ENCODE peak calls at places on chromosomes 7 and 10, in five cellular contexts. One of them, this sample, is unnamed.

GRCh38 chr7:17769918-17770317 is 170.4 kb downstream of the SNX13 start:
- DNase-seq in HCT116: peak
- DNase-seq in K562: peak
- DNase-seq in HepG2: peak
- DNase-seq in GM12878: no peak
- DNase-seq in this sample: peak

GRCh38 chr7:130566168-130566897 is 74.4 kb downstream of the MEST start:
- DNase-seq in HCT116: no peak
- DNase-seq in K562: no peak
- DNase-seq in HepG2: no peak
- DNase-seq in GM12878: no peak
- DNase-seq in this sample: no peak

GRCh38 chr7:47636111-47636692 is 54.3 kb upstream of the TNS3 start:
- DNase-seq in HCT116: no peak
- DNase-seq in K562: no peak
- DNase-seq in HepG2: peak
- DNase-seq in GM12878: no peak
- DNase-seq in this sample: no peak

GRCh38 chr7:114243646-114244045 is 171.0 kb upstream of the FOXP2 start:
- DNase-seq in HCT116: no peak
- DNase-seq in K562: no peak
- DNase-seq in HepG2: no peak
- DNase-seq in GM12878: no peak
- DNase-seq in this sample: no peak

GRCh38 chr10:79159785-79160184 is 91.0 kb downstream of the ZMIZ1 start:
- DNase-seq in HCT116: no peak
- DNase-seq in K562: no peak
- DNase-seq in HepG2: no peak
- DNase-seq in GM12878: no peak
- DNase-seq in this sample: no peak

GRCh38 chr7:107592361-107593024 is 12.4 kb downstream of the BCAP29 start:
- DNase-seq in HCT116: no peak
- DNase-seq in K562: no peak
- DNase-seq in HepG2: no peak
- DNase-seq in GM12878: no peak
- DNase-seq in this sample: no peak

GRCh38 chr7:116522247-116522646 is 2.6 kb upstream of the CAV1 start:
- DNase-seq in HCT116: peak
- DNase-seq in K562: no peak
- DNase-seq in HepG2: peak
- DNase-seq in GM12878: no peak
- DNase-seq in this sample: no peak

GRCh38 chr10:98919899-98920298 is 315.8 kb downstream of the HPSE2 start:
- DNase-seq in HCT116: no peak
- DNase-seq in K562: peak
- DNase-seq in HepG2: no peak
- DNase-seq in GM12878: no peak
- DNase-seq in this sample: no peak

GRCh38 chr7:40640566-40640965 is 505.8 kb downstream of the SUGCT start:
- DNase-seq in HCT116: no peak
- DNase-seq in K562: no peak
- DNase-seq in HepG2: no peak
- DNase-seq in GM12878: no peak
- DNase-seq in this sample: no peak

GRCh38 chr10:131824371-131825149 is 76.2 kb upstream of the PPP2R2D start:
- DNase-seq in HCT116: no peak
- DNase-seq in K562: no peak
- DNase-seq in HepG2: no peak
- DNase-seq in GM12878: no peak
- DNase-seq in this sample: no peak

GRCh38 chr7:24888653-24889052 is 91.3 kb downstream of the OSBPL3 start:
- DNase-seq in HCT116: no peak
- DNase-seq in K562: no peak
- DNase-seq in HepG2: no peak
- DNase-seq in GM12878: no peak
- DNase-seq in this sample: no peak

GRCh38 chr10:104391150-104391968 is 37.7 kb downstream of the CFAP58 start:
- DNase-seq in HCT116: peak
- DNase-seq in K562: peak
- DNase-seq in HepG2: peak
- DNase-seq in GM12878: no peak
- DNase-seq in this sample: no peak

GRCh38 chr7:20408467-20408826 is 77.7 kb downstream of the ITGB8 start:
- DNase-seq in HCT116: no peak
- DNase-seq in K562: no peak
- DNase-seq in HepG2: no peak
- DNase-seq in GM12878: no peak
- DNase-seq in this sample: no peak

GRCh38 chr10:36393800-36394199 is 731.6 kb upstream of the ANKRD30A start:
- DNase-seq in HCT116: no peak
- DNase-seq in K562: no peak
- DNase-seq in HepG2: no peak
- DNase-seq in GM12878: no peak
- DNase-seq in this sample: no peak

GRCh38 chr10:43204943-43205671 is 61.8 kb downstream of the RASGEF1A start:
- DNase-seq in HCT116: peak
- DNase-seq in K562: peak
- DNase-seq in HepG2: peak
- DNase-seq in GM12878: peak
- DNase-seq in this sample: no peak

GRCh38 chr10:60281792-60282353 is 107.8 kb downstream of the ANK3 start:
- DNase-seq in HCT116: no peak
- DNase-seq in K562: no peak
- DNase-seq in HepG2: no peak
- DNase-seq in GM12878: no peak
- DNase-seq in this sample: no peak

GRCh38 chr10:60281331-60281730 is 108.3 kb downstream of the ANK3 start:
- DNase-seq in HCT116: no peak
- DNase-seq in K562: no peak
- DNase-seq in HepG2: no peak
- DNase-seq in GM12878: no peak
- DNase-seq in this sample: no peak

GRCh38 chr10:60283397-60283796 is 106.3 kb downstream of the ANK3 start:
- DNase-seq in HCT116: no peak
- DNase-seq in K562: no peak
- DNase-seq in HepG2: no peak
- DNase-seq in GM12878: no peak
- DNase-seq in this sample: no peak

GRCh38 chr10:60280475-60280874 is 109.2 kb downstream of the ANK3 start:
- DNase-seq in HCT116: no peak
- DNase-seq in K562: no peak
- DNase-seq in HepG2: no peak
- DNase-seq in GM12878: no peak
- DNase-seq in this sample: no peak

GRCh38 chr10:60282771-60283353 is 106.8 kb downstream of the ANK3 start:
- DNase-seq in HCT116: no peak
- DNase-seq in K562: no peak
- DNase-seq in HepG2: peak
- DNase-seq in GM12878: no peak
- DNase-seq in this sample: no peak
- TF ChIP-seq SRF in HCT116: no peak
- TF ChIP-seq SRF in K562: no peak
- TF ChIP-seq SRF in HepG2: no peak
- TF ChIP-seq SRF in GM12878: no peak
- TF ChIP-seq SRF in this sample: no peak

GRCh38 chr10:71158251-71158650 is 54.1 kb upstream of the UNC5B start:
- DNase-seq in HCT116: no peak
- DNase-seq in K562: no peak
- DNase-seq in HepG2: no peak
- DNase-seq in GM12878: no peak
- DNase-seq in this sample: no peak

GRCh38 chr10:71158902-71159301 is 53.5 kb upstream of the UNC5B start:
- DNase-seq in HCT116: no peak
- DNase-seq in K562: no peak
- DNase-seq in HepG2: no peak
- DNase-seq in GM12878: no peak
- DNase-seq in this sample: no peak

GRCh38 chr10:71157435-71157834 is 54.9 kb upstream of the UNC5B start:
- DNase-seq in HCT116: no peak
- DNase-seq in K562: no peak
- DNase-seq in HepG2: no peak
- DNase-seq in GM12878: no peak
- DNase-seq in this sample: no peak

GRCh38 chr10:71159892-71160291 is 52.5 kb upstream of the UNC5B start:
- DNase-seq in HCT116: no peak
- DNase-seq in K562: no peak
- DNase-seq in HepG2: no peak
- DNase-seq in GM12878: no peak
- DNase-seq in this sample: no peak

DNA sequence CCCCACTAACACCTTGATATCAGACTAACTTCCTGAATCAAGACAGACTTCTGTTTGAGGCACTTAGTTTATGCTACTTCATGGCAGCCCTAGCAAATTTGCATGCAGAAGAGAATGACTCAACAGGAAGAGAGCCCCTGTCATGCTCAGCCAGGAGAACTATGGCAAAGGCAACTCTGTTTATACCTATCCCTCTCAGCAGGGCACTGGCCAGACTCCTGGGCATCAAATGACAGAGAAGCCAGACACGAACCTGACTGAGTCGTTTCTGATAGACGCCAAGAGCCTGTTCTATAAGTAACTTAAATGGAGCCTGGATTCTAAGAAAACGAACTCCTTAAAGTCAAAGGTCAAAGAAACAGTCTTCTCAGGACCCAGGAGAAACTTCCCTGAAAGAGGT is 50.9 kb upstream of the UNC5B start:
- DNase-seq in HCT116: no peak
- DNase-seq in K562: no peak
- DNase-seq in HepG2: no peak
- DNase-seq in GM12878: no peak
- DNase-seq in this sample: no peak
- TF ChIP-seq SRF in HCT116: no peak
- TF ChIP-seq SRF in K562: no peak
- TF ChIP-seq SRF in HepG2: no peak
- TF ChIP-seq SRF in GM12878: no peak
- TF ChIP-seq SRF in this sample: no peak

DNA sequence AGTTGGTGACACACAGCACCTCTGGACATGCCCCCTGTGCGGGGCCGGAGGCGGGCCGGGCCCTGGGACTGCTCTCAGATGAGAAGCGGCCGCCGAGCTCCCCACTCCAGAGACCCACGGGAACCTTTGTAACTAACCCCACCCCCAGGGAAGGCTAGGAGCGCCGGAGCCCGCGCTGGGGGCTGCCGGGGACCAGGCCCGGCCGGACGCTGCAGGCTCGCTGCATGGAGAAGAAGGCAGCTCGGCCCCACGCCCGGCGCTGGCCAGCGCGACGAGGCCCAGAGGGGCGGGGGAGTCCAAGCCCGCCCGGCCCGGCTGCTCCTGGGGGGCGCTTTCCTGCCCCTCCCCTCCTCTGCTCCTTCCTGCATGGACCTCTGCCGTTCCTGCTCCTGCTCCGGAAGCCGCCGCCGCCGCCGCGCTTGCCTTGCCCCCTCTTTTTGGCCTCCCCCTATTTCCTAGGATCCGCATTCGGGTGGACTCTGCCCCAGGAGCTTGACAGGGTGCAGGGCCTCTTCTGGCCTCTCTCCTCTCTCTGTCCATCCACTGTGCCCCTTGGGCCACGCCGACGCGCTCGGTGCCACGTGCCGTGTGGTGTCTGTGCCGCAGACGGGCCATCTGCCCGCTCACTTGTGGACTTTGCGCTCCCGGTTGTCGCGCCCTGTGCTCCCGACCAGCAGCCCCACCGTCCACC is 36.7 kb downstream of the AGAP3 start:
- DNase-seq in HCT116: no peak
- DNase-seq in K562: no peak
- DNase-seq in HepG2: no peak
- DNase-seq in GM12878: no peak
- DNase-seq in this sample: no peak
- TF ChIP-seq SRF in HCT116: no peak
- TF ChIP-seq SRF in K562: no peak
- TF ChIP-seq SRF in HepG2: no peak
- TF ChIP-seq SRF in GM12878: no peak
- TF ChIP-seq SRF in this sample: no peak

GRCh38 chr7:6294839-6295238 is 22.4 kb upstream of the CYTH3 start:
- DNase-seq in HCT116: no peak
- DNase-seq in K562: no peak
- DNase-seq in HepG2: no peak
- DNase-seq in GM12878: no peak
- DNase-seq in this sample: no peak
- TF ChIP-seq SRF in HCT116: no peak
- TF ChIP-seq SRF in K562: no peak
- TF ChIP-seq SRF in HepG2: no peak
- TF ChIP-seq SRF in GM12878: no peak
- TF ChIP-seq SRF in this sample: no peak

DNA sequence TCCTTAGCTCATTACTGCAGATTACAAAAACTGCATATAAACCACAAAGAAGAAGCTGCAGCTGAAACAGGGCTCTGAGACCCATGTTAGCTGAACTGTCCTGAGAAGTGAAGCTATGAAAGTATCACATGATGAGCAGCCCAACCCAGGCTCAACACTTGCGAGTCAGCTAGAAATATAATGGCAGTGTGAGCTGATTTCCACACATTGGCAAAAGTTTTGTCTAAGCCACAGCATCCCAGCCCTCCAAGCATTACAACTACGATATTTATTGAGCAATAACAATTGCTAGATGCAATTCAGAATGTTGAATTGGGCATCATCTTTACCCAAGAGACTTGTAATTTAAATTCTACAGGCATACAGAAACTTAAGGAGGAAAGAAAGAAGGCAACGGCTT is 34.5 kb upstream of the SKAP2 start:
- DNase-seq in HCT116: no peak
- DNase-seq in K562: no peak
- DNase-seq in HepG2: no peak
- DNase-seq in GM12878: no peak
- DNase-seq in this sample: no peak
- TF ChIP-seq SRF in HCT116: no peak
- TF ChIP-seq SRF in K562: no peak
- TF ChIP-seq SRF in HepG2: no peak
- TF ChIP-seq SRF in GM12878: no peak
- TF ChIP-seq SRF in this sample: no peak